ENCODE peak calls at places on chromosome 15, in seven cellular contexts. S is hepatocyte, U is NCI-H1105 treated with DMSO at 0.1 percent for 48 hours, F is lung, M is H7, O is ELR, I is GM18507. C is an unnamed sample.
A peak's percentile ranks its signal among the peaks of the same experiment; 100 is the strongest.

GRCh38 chr15:100350434-100351226 is 8.9 kb upstream of the ADAMTS17 start:
- DNase-seq in S (peak; percentile 73), U (no peak), F (peak; percentile 64), M (no peak), O (peak; percentile 13), I (no peak), C (no peak)

GRCh38 chr15:33119865-33120264 is 74.6 kb downstream of the FMN1 start:
- DNase-seq in S (no peak), U (no peak), F (no peak), M (no peak), O (no peak), I (no peak), C (peak; percentile 85)

GRCh38 chr15:39230205-39230916 is 350.5 kb upstream of the THBS1 start:
- DNase-seq in S (no peak), U (no peak), F (no peak), M (no peak), O (peak; percentile 52), I (no peak), C (peak; percentile 62)

GRCh38 chr15:89760303-89761008 is 9.4 kb upstream of the MESP1 start:
- DNase-seq in S (peak; percentile 86), U (peak; percentile 5), F (peak; percentile 88), M (peak; percentile 95), O (peak; percentile 78), I (peak; percentile 54), C (peak; percentile 49)

GRCh38 chr15:58467121-58467721 is 35.4 kb downstream of the LIPC start:
- DNase-seq in S (no peak), U (peak; percentile 49), F (no peak), M (no peak), O (no peak), I (no peak), C (peak; percentile 81)

GRCh38 chr15:44656913-44657312 is 6.5 kb downstream of the SPG11 start:
- DNase-seq in S (no peak), U (no peak), F (no peak), M (no peak), O (no peak), I (no peak), C (no peak)

GRCh38 chr15:65862682-65863081 is 6.6 kb upstream of the RAB11A start:
- DNase-seq in S (peak; percentile 51), U (no peak), F (peak; percentile 38), M (peak; percentile 57), O (peak; percentile 80), I (no peak), C (peak; percentile 85)

GRCh38 chr15:87777054-87777498 is 479.5 kb downstream of the NTRK3 start:
- DNase-seq in S (no peak), U (no peak), F (no peak), M (no peak), O (peak; percentile 82), I (no peak), C (no peak)

GRCh38 chr15:98599911-98600685 is 48.2 kb upstream of the IGF1R start:
- DNase-seq in S (peak; percentile 45), U (no peak), F (peak; percentile 39), M (peak; percentile 64), O (peak; percentile 30), I (peak; percentile 35), C (no peak)

GRCh38 chr15:89909611-89910010 is 3.1 kb downstream of the ARPIN start:
- DNase-seq in S (no peak), U (no peak), F (no peak), M (no peak), O (no peak), I (no peak), C (no peak)

GRCh38 chr15:67366904-67367303 is 112.3 kb downstream of the IQCH start:
- DNase-seq in S (no peak), U (no peak), F (no peak), M (no peak), O (no peak), I (no peak), C (no peak)

GRCh38 chr15:80573614-80574013 is 121.5 kb upstream of the ABHD17C start:
- DNase-seq in S (no peak), U (no peak), F (no peak), M (no peak), O (no peak), I (no peak), C (no peak)

GRCh38 chr15:30973379-30973778 is 18.0 kb downstream of the MTMR10 start:
- DNase-seq in S (no peak), U (no peak), F (no peak), M (no peak), O (no peak), I (no peak), C (no peak)

GRCh38 chr15:71571641-71572040 is 238.7 kb upstream of the NR2E3 start:
- DNase-seq in S (no peak), U (peak; percentile 33), F (no peak), M (no peak), O (no peak), I (no peak), C (peak; percentile 9)

GRCh38 chr15:50906954-50907865 is 1.3 kb upstream of the AP4E1 start:
- DNase-seq in S (peak; percentile 52), U (no peak), F (no peak), M (peak; percentile 19), O (peak; percentile 14), I (peak; percentile 59), C (peak; percentile 14)

GRCh38 chr15:83170474-83171165 is 37.0 kb downstream of the HDGFL3 start:
- DNase-seq in S (no peak), U (no peak), F (no peak), M (no peak), O (peak; percentile 36), I (no peak), C (no peak)

GRCh38 chr15:66760968-66761722 is 59.1 kb downstream of the SMAD6 start:
- DNase-seq in S (peak; percentile 53), U (no peak), F (no peak), M (no peak), O (no peak), I (no peak), C (no peak)

GRCh38 chr15:98803228-98804056 is 155.1 kb downstream of the IGF1R start:
- DNase-seq in S (no peak), U (no peak), F (no peak), M (no peak), O (peak; percentile 70), I (no peak), C (no peak)

GRCh38 chr15:48190932-48191573 is 412 bp upstream of the CTXN2 start:
- DNase-seq in S (peak; percentile 90), U (no peak), F (peak; percentile 67), M (peak; percentile 48), O (peak; percentile 61), I (no peak), C (peak; percentile 72)

GRCh38 chr15:66224946-66225345 is 28.6 kb downstream of the MEGF11 start:
- DNase-seq in S (no peak), U (peak; percentile 94), F (no peak), M (no peak), O (no peak), I (no peak), C (peak; percentile 80)

GRCh38 chr15:31442203-31443090 is 115.8 kb downstream of the KLF13 start:
- DNase-seq in S (peak; percentile 42), U (no peak), F (no peak), M (peak; percentile 72), O (peak; percentile 90), I (no peak), C (peak; percentile 41)

GRCh38 chr15:63111481-63111880 is 10.2 kb upstream of the LACTB start:
- DNase-seq in S (no peak), U (no peak), F (no peak), M (no peak), O (no peak), I (no peak), C (no peak)

GRCh38 chr15:96340611-96341464 is 10.3 kb downstream of the NR2F2 start:
- DNase-seq in S (peak; percentile 71), U (peak; percentile 74), F (peak; percentile 35), M (peak; percentile 88), O (peak; percentile 48), I (no peak), C (peak; percentile 75)

GRCh38 chr15:98649621-98649995 is 1.3 kb downstream of the IGF1R start:
- DNase-seq in S (peak; percentile 66), U (no peak), F (peak; percentile 43), M (peak; percentile 67), O (peak; percentile 51), I (no peak), C (peak; percentile 42)

GRCh38 chr15:41794081-41794480 is 19.8 kb downstream of the MAPKBP1 start:
- DNase-seq in S (no peak), U (no peak), F (no peak), M (no peak), O (peak; percentile 95), I (no peak), C (no peak)

GRCh38 chr15:63018639-63019038 is 23.9 kb upstream of the TPM1 start:
- DNase-seq in S (no peak), U (no peak), F (no peak), M (no peak), O (peak; percentile 54), I (no peak), C (no peak)

GRCh38 chr15:57146394-57147140 is 228.1 kb downstream of the TCF12 start:
- DNase-seq in S (peak; percentile 38), U (peak; percentile 93), F (no peak), M (peak; percentile 6), O (peak; percentile 66), I (peak; percentile 20), C (peak; percentile 81)

GRCh38 chr15:78928616-78929093 is 16.2 kb downstream of the CTSH start:
- DNase-seq in S (no peak), U (no peak), F (no peak), M (peak; percentile 57), O (no peak), I (no peak), C (no peak)

GRCh38 chr15:69749274-69749673 is 296.7 kb downstream of the RPLP1 start:
- DNase-seq in S (no peak), U (no peak), F (no peak), M (no peak), O (no peak), I (no peak), C (no peak)

GRCh38 chr15:69820819-69821218 is 276.9 kb downstream of the TLE3 start:
- DNase-seq in S (peak; percentile 46), U (no peak), F (no peak), M (peak; percentile 85), O (no peak), I (no peak), C (peak; percentile 80)

GRCh38 chr15:37061996-37062395 is 38.4 kb downstream of the MEIS2 start:
- DNase-seq in S (no peak), U (no peak), F (no peak), M (no peak), O (no peak), I (no peak), C (peak; percentile 61)

GRCh38 chr15:84631706-84632272 is 22.3 kb downstream of the WDR73 start:
- DNase-seq in S (no peak), U (no peak), F (no peak), M (no peak), O (peak; percentile 34), I (no peak), C (peak; percentile 15)

GRCh38 chr15:89673162-89673506 is 6.0 kb downstream of the PLIN1 start:
- DNase-seq in S (no peak), U (peak; percentile 1), F (no peak), M (peak; percentile 89), O (peak; percentile 24), I (no peak), C (peak; percentile 8)

GRCh38 chr15:63843901-63844317 is 10.2 kb upstream of the HERC1 start:
- DNase-seq in S (peak; percentile 19), U (no peak), F (no peak), M (no peak), O (peak; percentile 81), I (no peak), C (no peak)

GRCh38 chr15:64096486-64097431 is 977 bp downstream of the SNX1 start:
- DNase-seq in S (peak; percentile 31), U (peak; percentile 33), F (no peak), M (peak; percentile 38), O (peak; percentile 60), I (no peak), C (peak; percentile 55)

GRCh38 chr15:95132774-95133173 is 901.4 kb downstream of the MCTP2 start:
- DNase-seq in S (no peak), U (no peak), F (no peak), M (no peak), O (peak; percentile 61), I (no peak), C (no peak)

GRCh38 chr15:73075151-73075859 is 23.0 kb downstream of the NEO1 start:
- DNase-seq in S (no peak), U (no peak), F (no peak), M (no peak), O (no peak), I (no peak), C (no peak)

GRCh38 chr15:81516461-81516860 is 142.4 kb upstream of the TMC3 start:
- DNase-seq in S (no peak), U (no peak), F (no peak), M (no peak), O (peak; percentile 30), I (no peak), C (no peak)